ENCODE peak calls at places on chromosomes 6 and 20, in five cellular contexts. J is breast epithelium, M is ovary, V is transverse colon, D is heart left ventricle. N is an unnamed sample. For H3K4me1, the result is how much of the 10 kb centered on the place peaks cover.

GRCh38 chr6:161406633-161407032 is 132.8 kb upstream of the AGPAT4 start:
- DNase-seq in D (no peak), M (no peak), J (no peak), V (no peak), N (no peak)

GRCh38 chr6:75098709-75099108 is 107.1 kb downstream of the COL12A1 start:
- DNase-seq in M (peak), J (peak), V (peak), D (peak), N (peak)

GRCh38 chr6:151723152-151723551 is 84.3 kb upstream of the ESR1 start:
- DNase-seq in M (no peak), V (no peak), J (no peak), D (no peak), N (no peak)

GRCh38 chr6:132401941-132402275 is 633 bp upstream of the MOXD1 start:
- DNase-seq in D (no peak), V (no peak), J (no peak), M (no peak), N (no peak)

GRCh38 chr6:54719633-54720032 is 126.9 kb upstream of the FAM83B start:
- DNase-seq in J (no peak), M (no peak), V (no peak), D (no peak), N (no peak)

GRCh38 chr20:59050437-59050836 is 7.9 kb upstream of the PRELID3B start:
- DNase-seq in V (no peak), D (no peak), M (no peak), J (no peak), N (no peak)

GRCh38 chr6:29942275-29943052 is at the start of gene HLA-A:
- DNase-seq in M (peak), V (peak), J (peak), D (peak), N (peak)

GRCh38 chr6:37633581-37634237 is 64.0 kb downstream of the MDGA1 start:
- DNase-seq in J (no peak), V (no peak), M (no peak), D (no peak), N (no peak)

GRCh38 chr20:48139262-48140041 is 354.2 kb upstream of the SULF2 start:
- DNase-seq in D (no peak), J (no peak), V (no peak), M (peak), N (no peak)

GRCh38 chr20:24917797-24918578 is 31.1 kb upstream of the CST7 start:
- DNase-seq in D (peak), M (peak), V (peak), J (no peak), N (peak)

GRCh38 chr6:24908555-24908954 is 27.2 kb downstream of the RIPOR2 start:
- DNase-seq in V (no peak), J (no peak), D (no peak), M (no peak), N (no peak)

GRCh38 chr6:24910331-24910849 is 25.4 kb downstream of the RIPOR2 start:
- DNase-seq in J (no peak), V (no peak), D (no peak), M (peak), N (no peak)

GRCh38 chr6:24909281-24910216 is 26.2 kb downstream of the RIPOR2 start:
- DNase-seq in D (no peak), M (no peak), V (no peak), J (no peak), N (no peak)

GRCh38 chr6:24911983-24912382 is 23.8 kb downstream of the RIPOR2 start:
- DNase-seq in D (no peak), M (no peak), J (no peak), V (no peak), N (no peak)

GRCh38 chr6:24910850-24911712 is 24.7 kb downstream of the RIPOR2 start:
- DNase-seq in D (peak), J (peak), M (peak), V (peak), N (peak)
- H3K4me1 ChIP-seq in D (under half), J (under half), M (under half), V (under half), N (under half)

GRCh38 chr6:55925292-55925691 is 49.9 kb upstream of the BMP5 start:
- DNase-seq in D (no peak), M (no peak), V (no peak), J (no peak), N (no peak)
- H3K27ac ChIP-seq in D (no peak), M (no peak), V (no peak), J (no peak), N (no peak)

GRCh38 chr6:98833101-98834059 is 994 bp upstream of the POU3F2 start:
- DNase-seq in J (no peak), V (no peak), M (peak), D (no peak), N (no peak)

GRCh38 chr6:98832282-98833100 is 1.9 kb upstream of the POU3F2 start:
- DNase-seq in J (no peak), D (no peak), V (no peak), M (peak), N (no peak)

GRCh38 chr6:98835149-98836024 is 1.0 kb downstream of the POU3F2 start:
- DNase-seq in D (no peak), J (no peak), V (no peak), M (peak), N (no peak)

GRCh38 chr6:98836025-98836961 is 1.9 kb downstream of the POU3F2 start:
- DNase-seq in D (no peak), J (no peak), V (no peak), M (no peak), N (no peak)

GRCh38 chr6:98834060-98835031 is at the start of gene POU3F2:
- DNase-seq in M (peak), J (no peak), V (peak), D (peak), N (peak)
- TF ChIP-seq POLR2A in M (no peak), J (no peak), V (no peak), D (no peak), N (no peak)

GRCh38 chr6:16839780-16840179 is 78.5 kb upstream of the ATXN1 start:
- DNase-seq in J (no peak), V (no peak), D (no peak), M (no peak), N (no peak)

GRCh38 chr6:16840291-16840690 is 79.0 kb upstream of the ATXN1 start:
- DNase-seq in J (no peak), D (no peak), M (no peak), V (no peak), N (no peak)

GRCh38 chr6:16836186-16836981 is 75.1 kb upstream of the ATXN1 start:
- DNase-seq in J (no peak), D (no peak), M (no peak), V (no peak), N (no peak)

GRCh38 chr6:16840725-16841124 is 79.5 kb upstream of the ATXN1 start:
- DNase-seq in V (no peak), J (no peak), D (no peak), M (no peak), N (no peak)

DNA sequence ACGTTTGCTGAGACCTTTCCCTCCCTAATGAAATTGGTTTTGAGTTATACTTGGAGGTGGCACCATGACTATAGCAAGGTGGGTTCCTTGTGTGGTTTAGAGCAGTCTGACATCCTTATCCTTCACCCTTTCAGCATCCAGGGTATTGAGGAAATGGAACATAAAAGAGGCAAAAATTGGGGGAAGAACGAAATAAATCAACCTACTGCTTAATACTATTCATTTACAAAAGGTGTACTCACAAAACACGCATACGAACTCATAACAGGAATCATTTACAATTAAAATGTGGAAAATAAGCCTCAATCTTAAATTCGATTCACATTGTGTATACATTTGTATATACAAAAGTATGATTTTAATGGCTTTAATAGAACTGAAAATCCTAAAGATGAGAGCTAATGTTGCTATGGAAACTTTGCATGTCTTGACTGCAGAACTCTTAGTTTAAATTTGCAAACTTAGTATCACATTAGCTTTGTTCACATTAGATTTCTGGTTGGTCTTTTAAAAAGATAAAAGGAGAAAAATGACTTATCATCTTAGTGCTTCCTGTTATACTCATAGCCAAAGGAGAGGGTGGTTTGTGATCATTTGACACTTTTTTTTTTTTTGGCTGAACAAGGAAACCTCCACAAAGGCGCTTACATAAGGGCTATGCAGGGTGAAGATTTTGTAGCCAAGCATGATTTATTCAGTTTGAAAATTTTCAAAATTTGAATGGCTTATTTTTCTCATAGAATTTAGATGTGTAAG is 76.1 kb upstream of the ATXN1 start:
- DNase-seq in D (no peak), V (no peak), M (no peak), J (no peak), N (no peak)
- H3K4me1 ChIP-seq in D (under half), V (under half), M (under half), J (under half), N (under half)

GRCh38 chr6:41732601-41733348 is 2.6 kb downstream of the TFEB start:
- DNase-seq in V (peak), M (no peak), D (no peak), J (no peak), N (peak)

GRCh38 chr6:41730531-41731436 is 4.6 kb downstream of the TFEB start:
- DNase-seq in V (no peak), D (no peak), J (no peak), M (no peak), N (no peak)

GRCh38 chr6:41731561-41732086 is 3.8 kb downstream of the TFEB start:
- DNase-seq in D (no peak), M (no peak), J (no peak), V (no peak), N (no peak)

GRCh38 chr6:41733349-41733706 is 2.1 kb downstream of the TFEB start:
- DNase-seq in V (no peak), J (no peak), D (no peak), M (no peak), N (no peak)

DNA sequence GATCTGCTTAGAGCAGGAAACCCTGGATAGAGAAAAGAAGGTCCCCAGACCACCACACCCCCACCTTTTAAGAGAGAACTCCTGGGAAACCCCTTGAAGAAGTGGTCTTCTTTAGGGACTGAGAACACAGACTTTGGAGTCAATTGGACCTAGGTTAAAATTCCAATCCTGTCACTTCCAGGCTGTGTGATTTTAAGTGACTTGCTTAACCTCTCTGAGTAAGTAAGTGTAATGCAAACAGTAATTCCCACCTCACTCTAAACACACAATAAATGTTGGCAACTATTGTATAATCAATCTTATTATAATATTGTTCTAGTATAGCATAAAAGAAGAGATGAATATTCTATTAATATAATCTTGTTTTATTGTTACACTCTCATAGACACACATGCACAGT is 3.3 kb downstream of the TFEB start:
- DNase-seq in D (no peak), V (no peak), J (no peak), M (no peak), N (no peak)
- H3K27ac ChIP-seq in D (no peak), V (no peak), J (no peak), M (no peak), N (peak)

DNA sequence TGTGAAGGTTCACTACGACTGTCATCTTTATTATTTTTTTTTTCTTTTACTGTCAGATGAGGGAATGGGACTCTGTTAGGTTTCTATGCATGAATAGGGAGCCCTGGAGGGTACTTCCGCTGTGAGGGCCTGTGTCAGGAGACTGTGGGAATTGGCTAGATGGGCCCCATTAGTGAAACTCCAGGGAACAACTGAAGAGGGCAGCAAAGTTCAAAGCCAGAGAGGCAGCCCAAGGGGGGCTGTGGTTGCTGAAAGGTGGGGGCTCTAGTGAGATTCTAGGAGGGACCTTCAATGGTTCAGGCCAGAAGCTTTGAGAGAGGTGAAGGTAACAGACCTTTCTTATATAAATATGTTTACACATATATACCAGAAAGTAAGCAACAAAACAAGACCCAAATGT is 13.2 kb upstream of the EPB41L1 start:
- DNase-seq in J (no peak), D (no peak), M (no peak), V (no peak), N (no peak)
- TF ChIP-seq POLR2A in J (no peak), D (no peak), M (no peak), V (no peak), N (no peak)

DNA sequence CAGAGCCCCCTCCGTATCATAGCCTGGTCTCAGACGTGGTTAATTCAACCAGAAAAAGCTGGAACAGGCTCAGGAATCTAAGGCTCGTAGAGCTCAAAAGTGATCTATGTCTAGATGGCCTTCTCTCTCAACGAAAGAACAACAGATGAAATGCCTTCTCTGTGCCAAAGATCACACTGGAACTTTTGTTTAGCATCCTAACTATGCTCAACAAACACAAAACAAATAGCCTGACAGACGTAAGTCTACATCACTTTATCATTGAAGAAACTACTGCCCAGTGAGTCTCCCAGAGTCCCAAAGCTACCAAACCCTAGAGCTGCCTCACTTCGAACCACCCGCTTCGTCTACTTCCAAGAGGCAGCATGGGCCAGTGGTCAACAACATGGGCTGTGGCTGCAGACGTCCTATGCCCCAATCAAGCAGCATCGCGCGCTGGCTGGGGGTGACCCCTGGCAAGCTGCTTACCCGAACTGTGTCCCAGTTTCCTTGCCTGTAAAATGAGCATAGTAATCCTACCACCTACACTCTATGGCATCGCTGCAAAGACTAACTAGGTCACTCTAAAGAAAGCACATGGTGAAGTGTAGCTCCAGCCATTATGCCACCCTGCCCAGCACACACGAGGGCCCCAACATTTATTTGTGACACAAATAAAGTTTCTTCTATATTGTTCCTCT is 35.0 kb downstream of the NFATC2 start:
- DNase-seq in D (no peak), V (no peak), J (no peak), M (no peak), N (no peak)
- H3K4me1 ChIP-seq in D (under half), V (under half), J (under half), M (under half), N (under half)

N was measured in body of pancreas.